ENCODE peak calls at places on chromosome 6, in four cellular contexts. F is sigmoid colon, B is prostate gland, H is transverse colon. Q is an unnamed sample.

GRCh38 chr6:38262609-38263008 is 377.1 kb downstream of the BTBD9 start:
- DNase-seq in F (no peak), B (no peak), H (no peak), Q (no peak)

GRCh38 chr6:42368156-42368555 is 83.6 kb downstream of the TRERF1 start:
- DNase-seq in F (no peak), B (no peak), H (no peak), Q (no peak)

GRCh38 chr6:28794175-28795002 is 129.4 kb downstream of the TRIM27 start:
- DNase-seq in F (no peak), H (no peak), B (no peak), Q (no peak)

GRCh38 chr6:126072172-126072571 is 85.8 kb downstream of the TRMT11 start:
- DNase-seq in H (no peak), B (no peak), F (no peak), Q (no peak)

GRCh38 chr6:96899019-96899418 is 1.3 kb upstream of the NDUFAF4 start:
- DNase-seq in B (peak; percentile 19), H (peak; percentile 23), F (no peak), Q (peak; percentile 33)

GRCh38 chr6:82608777-82609176 is 245.2 kb downstream of the TPBG start:
- DNase-seq in F (no peak), H (no peak), B (no peak), Q (no peak)

GRCh38 chr6:31763617-31763940 is 1.1 kb downstream of the SAPCD1 start:
- DNase-seq in B (no peak), F (no peak), H (no peak), Q (no peak)

GRCh38 chr6:36340671-36341454 is 4.2 kb upstream of the BNIP5 start:
- DNase-seq in B (peak; percentile 60), F (peak; percentile 83), H (peak; percentile 86), Q (peak; percentile 42)

GRCh38 chr6:143739341-143739851 is 61.6 kb downstream of the PHACTR2 start:
- DNase-seq in F (no peak), H (no peak), B (no peak), Q (no peak)

GRCh38 chr6:12169377-12169776 is 120.8 kb upstream of the EDN1 start:
- DNase-seq in F (no peak), H (no peak), B (no peak), Q (no peak)

GRCh38 chr6:33828764-33829731 is 25.2 kb upstream of the MLN start:
- DNase-seq in B (no peak), H (no peak), F (peak; percentile 80), Q (no peak)

GRCh38 chr6:164928041-164928321 is 381.4 kb downstream of the C6orf118 start:
- DNase-seq in F (no peak), B (no peak), H (no peak), Q (no peak)

GRCh38 chr6:35183281-35183680 is 30.5 kb upstream of the SCUBE3 start:
- DNase-seq in B (no peak), H (no peak), F (no peak), Q (no peak)

GRCh38 chr6:35184580-35185301 is 29.0 kb upstream of the SCUBE3 start:
- DNase-seq in F (no peak), B (no peak), H (no peak), Q (no peak)

GRCh38 chr6:35183935-35184334 is 29.8 kb upstream of the SCUBE3 start:
- DNase-seq in H (no peak), B (no peak), F (no peak), Q (no peak)

GRCh38 chr6:35181313-35181932 is 32.3 kb upstream of the SCUBE3 start:
- DNase-seq in B (no peak), F (peak; percentile 69), H (no peak), Q (no peak)

DNA sequence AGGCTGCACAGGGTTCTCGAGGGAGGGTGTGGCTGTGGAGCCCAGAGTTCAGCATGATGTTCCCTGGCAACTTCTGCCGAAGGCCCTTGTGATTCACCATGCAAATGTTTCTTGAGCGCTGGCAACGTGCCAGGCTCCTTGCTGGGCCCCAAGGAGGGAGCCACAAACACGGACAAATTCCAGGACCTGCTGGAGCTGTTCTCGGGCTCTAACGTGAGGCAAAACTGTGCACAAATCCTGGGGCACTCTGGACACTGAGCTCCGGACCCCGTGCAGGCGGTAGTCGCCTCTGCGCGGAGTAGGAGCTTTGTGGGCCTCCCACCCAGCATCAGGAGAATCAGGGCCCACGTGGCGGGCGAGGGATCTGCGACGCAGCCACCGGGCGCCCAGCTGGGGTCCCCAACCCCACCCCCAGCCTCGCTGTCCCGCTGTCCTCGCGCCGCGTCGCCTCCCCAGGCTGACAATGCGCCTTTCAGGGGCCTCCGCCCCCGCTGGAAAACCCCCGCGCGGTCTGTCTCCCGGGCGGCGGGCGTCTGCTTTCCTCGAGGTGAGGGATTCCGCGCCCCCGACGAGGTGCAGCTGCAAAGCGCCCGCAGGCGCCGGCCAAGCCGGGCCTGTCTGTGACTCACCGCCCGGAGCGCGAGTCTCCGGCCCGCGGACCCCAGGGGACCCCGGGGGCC is 31.7 kb upstream of the SCUBE3 start:
- DNase-seq in H (peak; percentile 58), B (no peak), F (peak; percentile 83), Q (no peak)
- H3K4me1 ChIP-seq in H (peaks cover 5% of the 10 kb centered on the region), B (no peaks in the 10 kb centered on the region), F (peaks cover 28% of the 10 kb centered on the region), Q (peaks cover 11% of the 10 kb centered on the region)

GRCh38 chr6:16503919-16504554 is 257.2 kb downstream of the ATXN1 start:
- DNase-seq in B (no peak), F (no peak), H (peak; percentile 23), Q (no peak)
- TF ChIP-seq POLR2AphosphoS5 in B (no peak), F (no peak), H (no peak), Q (no peak)

DNA sequence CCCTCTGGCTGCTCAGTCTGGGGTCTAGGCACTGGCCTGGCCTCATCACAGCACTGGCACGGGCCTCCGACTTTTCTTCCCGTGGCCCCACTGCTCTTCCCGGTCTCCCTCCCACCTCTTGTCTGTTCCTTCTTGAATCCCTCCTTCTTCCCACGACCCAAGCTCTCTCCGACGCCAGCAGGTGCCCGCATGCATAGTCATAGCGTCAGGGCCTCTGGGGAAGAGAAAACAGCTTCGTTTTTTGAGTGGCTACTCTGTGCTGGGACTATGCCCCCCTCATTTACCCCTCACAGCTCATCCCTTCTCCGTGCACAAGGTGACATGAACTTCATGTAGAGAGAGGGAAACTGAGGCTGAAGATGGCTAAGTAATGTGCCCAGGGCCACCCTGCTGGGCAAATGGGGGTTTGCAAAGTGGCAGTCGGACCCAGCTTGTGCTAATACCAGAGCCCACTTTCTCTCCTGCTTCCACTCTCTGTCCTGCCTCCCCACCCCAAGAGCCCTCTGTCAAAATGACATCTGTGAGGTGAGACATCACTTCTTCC is 59.2 kb downstream of the SYNJ2 start:
- DNase-seq in F (peak; percentile 56), H (no peak), B (no peak), Q (no peak)
- H3K4me1 ChIP-seq in F (peaks cover 52% of the 10 kb centered on the region), H (peaks cover 10% of the 10 kb centered on the region), B (peaks cover 30% of the 10 kb centered on the region), Q (peaks cover 82% of the 10 kb centered on the region)

GRCh38 chr6:89952696-89953095 is 58.4 kb downstream of the GJA10 start:
- DNase-seq in B (no peak), F (no peak), H (peak; percentile 12), Q (no peak)

GRCh38 chr6:89950446-89950845 is 56.2 kb downstream of the GJA10 start:
- DNase-seq in B (no peak), F (no peak), H (no peak), Q (no peak)

GRCh38 chr6:89952361-89952680 is 58.1 kb downstream of the GJA10 start:
- DNase-seq in B (no peak), H (no peak), F (no peak), Q (no peak)

GRCh38 chr6:89950879-89951391 is 56.7 kb downstream of the GJA10 start:
- DNase-seq in F (no peak), H (no peak), B (no peak), Q (no peak)

GRCh38 chr6:89951574-89952360 is 57.5 kb downstream of the GJA10 start:
- DNase-seq in B (no peak), F (no peak), H (no peak), Q (no peak)
- TF ChIP-seq POLR2AphosphoS5 in B (no peak), F (no peak), H (no peak), Q (no peak)

Q was measured in Panc1.